ENCODE peak calls at places on chromosomes 6 and 20, in five cellular contexts. One of them, this sample, is unnamed.

GRCh38 chr20:44393608-44394519 is 38.4 kb downstream of the HNF4A start:
- DNase-seq in NCI-H2081: no peak
- DNase-seq in globus pallidus: no peak
- DNase-seq in T follicular helper cell: no peak
- DNase-seq in bronchial epithelial cell: no peak
- DNase-seq in this sample: no peak

GRCh38 chr6:53347921-53348435 is 772 bp downstream of the ELOVL5 start:
- DNase-seq in T follicular helper cell: peak; percentile 43
- DNase-seq in bronchial epithelial cell: no peak
- DNase-seq in NCI-H2081: peak; percentile 67
- DNase-seq in globus pallidus: peak; percentile 73
- DNase-seq in this sample: no peak

GRCh38 chr20:44885392-44886275 is at the start of gene YWHAB:
- DNase-seq in bronchial epithelial cell: peak; percentile 87
- DNase-seq in globus pallidus: peak; percentile 98
- DNase-seq in T follicular helper cell: peak; percentile 93
- DNase-seq in NCI-H2081: peak; percentile 97
- DNase-seq in this sample: peak; percentile 100

GRCh38 chr20:62787866-62788265 is 8.4 kb upstream of the MRGBP start:
- DNase-seq in globus pallidus: no peak
- DNase-seq in NCI-H2081: no peak
- DNase-seq in bronchial epithelial cell: no peak
- DNase-seq in T follicular helper cell: no peak
- DNase-seq in this sample: no peak

GRCh38 chr6:136696783-136697364 is 95.4 kb downstream of the MAP3K5 start:
- DNase-seq in globus pallidus: no peak
- DNase-seq in NCI-H2081: peak; percentile 80
- DNase-seq in T follicular helper cell: no peak
- DNase-seq in bronchial epithelial cell: peak; percentile 81
- DNase-seq in this sample: no peak

GRCh38 chr6:143059616-143060353 is 904 bp upstream of the AIG1 start:
- DNase-seq in NCI-H2081: peak; percentile 20
- DNase-seq in T follicular helper cell: peak; percentile 9
- DNase-seq in bronchial epithelial cell: peak; percentile 99
- DNase-seq in globus pallidus: no peak
- DNase-seq in this sample: peak; percentile 71

GRCh38 chr20:63750807-63751470 is 11.4 kb downstream of the SLC2A4RG start:
- DNase-seq in T follicular helper cell: peak; percentile 41
- DNase-seq in NCI-H2081: no peak
- DNase-seq in bronchial epithelial cell: no peak
- DNase-seq in globus pallidus: no peak
- DNase-seq in this sample: no peak

GRCh38 chr20:10984899-10985298 is 311.1 kb upstream of the JAG1 start:
- DNase-seq in globus pallidus: no peak
- DNase-seq in T follicular helper cell: no peak
- DNase-seq in NCI-H2081: no peak
- DNase-seq in bronchial epithelial cell: peak; percentile 77
- DNase-seq in this sample: peak; percentile 23

GRCh38 chr6:27562027-27562410 is 89.1 kb upstream of the ZNF184 start:
- DNase-seq in globus pallidus: no peak
- DNase-seq in NCI-H2081: peak; percentile 32
- DNase-seq in T follicular helper cell: no peak
- DNase-seq in bronchial epithelial cell: no peak
- DNase-seq in this sample: no peak

GRCh38 chr6:99241905-99242534 is 107.5 kb downstream of the FAXC start:
- DNase-seq in T follicular helper cell: no peak
- DNase-seq in bronchial epithelial cell: peak; percentile 51
- DNase-seq in globus pallidus: peak; percentile 19
- DNase-seq in NCI-H2081: peak; percentile 27
- DNase-seq in this sample: peak; percentile 42

GRCh38 chr6:116144590-116144989 is 18.7 kb upstream of the COL10A1 start:
- DNase-seq in T follicular helper cell: no peak
- DNase-seq in NCI-H2081: no peak
- DNase-seq in globus pallidus: no peak
- DNase-seq in bronchial epithelial cell: peak; percentile 63
- DNase-seq in this sample: peak; percentile 10

GRCh38 chr20:50996901-50997830 is 25.7 kb downstream of the KCNG1 start:
- DNase-seq in bronchial epithelial cell: peak; percentile 73
- DNase-seq in T follicular helper cell: no peak
- DNase-seq in NCI-H2081: no peak
- DNase-seq in globus pallidus: peak; percentile 24
- DNase-seq in this sample: no peak

GRCh38 chr6:45590225-45590624 is 212.5 kb upstream of the SUPT3H start:
- DNase-seq in NCI-H2081: peak; percentile 42
- DNase-seq in globus pallidus: no peak
- DNase-seq in T follicular helper cell: no peak
- DNase-seq in bronchial epithelial cell: peak; percentile 99
- DNase-seq in this sample: no peak

GRCh38 chr6:52575490-52575868 is 1.4 kb downstream of the TRAM2 start:
- DNase-seq in NCI-H2081: no peak
- DNase-seq in globus pallidus: no peak
- DNase-seq in bronchial epithelial cell: no peak
- DNase-seq in T follicular helper cell: no peak
- DNase-seq in this sample: no peak

GRCh38 chr6:6781172-6781876 is 192.8 kb downstream of the LY86 start:
- DNase-seq in T follicular helper cell: no peak
- DNase-seq in NCI-H2081: no peak
- DNase-seq in bronchial epithelial cell: peak; percentile 92
- DNase-seq in globus pallidus: no peak
- DNase-seq in this sample: peak; percentile 12

GRCh38 chr6:129978148-129978916 is 40.0 kb upstream of the L3MBTL3 start:
- DNase-seq in globus pallidus: no peak
- DNase-seq in T follicular helper cell: no peak
- DNase-seq in NCI-H2081: no peak
- DNase-seq in bronchial epithelial cell: no peak
- DNase-seq in this sample: no peak

GRCh38 chr20:14401479-14402138 is 64.2 kb upstream of the FLRT3 start:
- DNase-seq in T follicular helper cell: no peak
- DNase-seq in NCI-H2081: peak; percentile 66
- DNase-seq in bronchial epithelial cell: no peak
- DNase-seq in globus pallidus: no peak
- DNase-seq in this sample: no peak

GRCh38 chr6:142698751-142699150 is 246.2 kb downstream of the HIVEP2 start:
- DNase-seq in T follicular helper cell: no peak
- DNase-seq in globus pallidus: no peak
- DNase-seq in NCI-H2081: no peak
- DNase-seq in bronchial epithelial cell: no peak
- DNase-seq in this sample: peak; percentile 23

GRCh38 chr6:3607599-3607998 is 143.9 kb downstream of the PXDC1 start:
- DNase-seq in globus pallidus: no peak
- DNase-seq in T follicular helper cell: no peak
- DNase-seq in bronchial epithelial cell: no peak
- DNase-seq in NCI-H2081: no peak
- DNase-seq in this sample: no peak

GRCh38 chr6:111096246-111096645 is 8.9 kb downstream of the SLC16A10 start:
- DNase-seq in NCI-H2081: peak; percentile 89
- DNase-seq in T follicular helper cell: peak; percentile 37
- DNase-seq in globus pallidus: no peak
- DNase-seq in bronchial epithelial cell: peak; percentile 88
- DNase-seq in this sample: peak; percentile 83

GRCh38 chr6:129793447-129793846 is 67.7 kb downstream of the TMEM244 start:
- DNase-seq in NCI-H2081: no peak
- DNase-seq in bronchial epithelial cell: no peak
- DNase-seq in T follicular helper cell: no peak
- DNase-seq in globus pallidus: no peak
- DNase-seq in this sample: no peak

This sample was measured in HT-29.